ENCODE peak calls at places on chromosomes 11 and 22, in ten cellular contexts. S is lung; B is activated CD4-positive, alpha-beta T cell treated with anti-CD3 and anti-CD28 coated beads, Interleukin-2, amount 50 U/mL, for 24 hours; D is KBM-7; O is mesothelial cell of epicardium; F is fibroblast of mammary gland; E is fibroblast of gingiva; P is activated CD8-positive, alpha-beta memory T cell treated with anti-CD3 and anti-CD28 coated beads, Interleukin-2, amount 10 ng/mL, durations not matched to agents 7 days and 5 days; G is neuronal stem cell; N is NCI-H1436. W is an unnamed sample.

GRCh38 chr22:39309364-39309861 is 10.0 kb downstream of the RPL3 start:
- DNase-seq in S (no peak), B (no peak), D (no peak), O (no peak), F (no peak), E (no peak), P (no peak), G (no peak), N (no peak), W (no peak)

GRCh38 chr11:16605440-16605970 is 132.9 kb upstream of the C11orf58 start:
- DNase-seq in S (no peak), B (no peak), D (peak; percentile 31), O (peak; percentile 27), F (no peak), E (no peak), P (no peak), G (peak; percentile 41), N (peak; percentile 13), W (no peak)

GRCh38 chr11:1484716-1485503 is 1.7 kb downstream of the MOB2 start:
- DNase-seq in S (no peak), B (no peak), D (no peak), O (no peak), F (no peak), E (no peak), P (no peak), G (no peak), N (no peak), W (no peak)

GRCh38 chr22:19419464-19420178 is 11.9 kb downstream of the HIRA start:
- DNase-seq in S (no peak), B (no peak), D (peak; percentile 64), O (no peak), F (no peak), E (no peak), P (peak; percentile 66), G (no peak), N (no peak), W (no peak)

GRCh38 chr11:12110201-12110713 is at the start of gene MICAL2:
- DNase-seq in S (peak; percentile 87), B (peak; percentile 68), D (peak; percentile 90), O (peak; percentile 70), F (peak; percentile 82), E (peak; percentile 83), P (peak; percentile 90), G (peak; percentile 81), N (peak; percentile 79), W (peak; percentile 71)

GRCh38 chr11:11407065-11407737 is 54.2 kb upstream of the CSNK2A3 start:
- DNase-seq in S (peak; percentile 66), B (no peak), D (peak; percentile 19), O (no peak), F (peak; percentile 43), E (no peak), P (no peak), G (no peak), N (peak; percentile 92), W (no peak)

GRCh38 chr11:122937978-122938377 is 43.7 kb downstream of the BSX start:
- DNase-seq in S (no peak), B (no peak), D (no peak), O (no peak), F (no peak), E (no peak), P (no peak), G (no peak), N (no peak), W (no peak)

GRCh38 chr11:67561971-67562560 is 21.5 kb upstream of the GSTP1 start:
- DNase-seq in S (no peak), B (no peak), D (no peak), O (no peak), F (no peak), E (no peak), P (no peak), G (no peak), N (no peak), W (no peak)

GRCh38 chr11:118058311-118059230 is 18.3 kb upstream of the TMPRSS4 start:
- DNase-seq in S (no peak), B (no peak), D (no peak), O (no peak), F (no peak), E (no peak), P (no peak), G (no peak), N (no peak), W (no peak)

GRCh38 chr22:39469681-39470461 is 13.1 kb downstream of the MGAT3 start:
- DNase-seq in S (no peak), B (no peak), D (no peak), O (no peak), F (no peak), E (no peak), P (no peak), G (no peak), N (no peak), W (no peak)

GRCh38 chr11:36296925-36297604 is 977 bp downstream of the PRR5L start:
- DNase-seq in S (no peak), B (no peak), D (no peak), O (no peak), F (peak; percentile 90), E (peak; percentile 100), P (no peak), G (no peak), N (no peak), W (peak; percentile 93)

GRCh38 chr22:27311666-27312566 is 489.6 kb downstream of the MN1 start:
- DNase-seq in S (no peak), B (no peak), D (no peak), O (no peak), F (no peak), E (no peak), P (no peak), G (no peak), N (no peak), W (no peak)

GRCh38 chr22:34319346-34319745 is 399.1 kb upstream of the LARGE1 start:
- DNase-seq in S (no peak), B (no peak), D (no peak), O (no peak), F (no peak), E (no peak), P (no peak), G (no peak), N (no peak), W (no peak)

GRCh38 chr11:128493570-128493965 is 93.8 kb downstream of the ETS1 start:
- DNase-seq in S (no peak), B (no peak), D (no peak), O (no peak), F (peak; percentile 18), E (no peak), P (no peak), G (no peak), N (no peak), W (no peak)

W was measured in fibroblast of the conjunctiva.